ENCODE peak calls at places on chromosomes 12 and 14, in nine cellular contexts. V, N, U, Z, M, H, Y, X and I are unnamed samples.

GRCh38 chr14:90382491-90383125 is 14.2 kb upstream of the CALM1 start:
- DNase-seq in V (peak; percentile 94), N (peak; percentile 86), U (peak; percentile 84), Z (peak; percentile 82), M (peak; percentile 88), H (peak; percentile 86), Y (peak; percentile 74), X (peak; percentile 75), I (peak; percentile 72)

GRCh38 chr12:94614288-94614721 is 36.1 kb downstream of the TMCC3 start:
- DNase-seq in V (no peak), N (peak; percentile 69), U (peak; percentile 28), Z (no peak), M (no peak), H (no peak), Y (no peak), X (no peak), I (no peak)

GRCh38 chr12:118060301-118061010 is 523 bp downstream of the WSB2 start:
- DNase-seq in V (peak; percentile 78), N (no peak), U (no peak), Z (peak; percentile 66), M (peak; percentile 70), H (peak; percentile 89), Y (peak; percentile 51), X (no peak), I (peak; percentile 81)

GRCh38 chr12:104864668-104865067 is 93.4 kb downstream of the SLC41A2 start:
- DNase-seq in V (no peak), N (peak; percentile 20), U (peak; percentile 35), Z (no peak), M (no peak), H (no peak), Y (no peak), X (no peak), I (no peak)

GRCh38 chr12:31362759-31363415 is 36.9 kb upstream of the SINHCAF start:
- DNase-seq in V (no peak), N (no peak), U (no peak), Z (no peak), M (peak; percentile 49), H (no peak), Y (no peak), X (peak; percentile 15), I (no peak)

GRCh38 chr14:77181603-77182437 is at the start of gene TMEM63C:
- DNase-seq in V (no peak), N (no peak), U (peak; percentile 15), Z (peak; percentile 63), M (peak; percentile 92), H (peak; percentile 87), Y (no peak), X (peak; percentile 88), I (peak; percentile 76)

GRCh38 chr12:93245543-93245942 is 132.2 kb upstream of the NUDT4 start:
- DNase-seq in V (no peak), N (no peak), U (no peak), Z (no peak), M (no peak), H (no peak), Y (no peak), X (no peak), I (no peak)

GRCh38 chr12:52018448-52019122 is 11.8 kb downstream of the TAMALIN start:
- DNase-seq in V (no peak), N (no peak), U (no peak), Z (no peak), M (no peak), H (no peak), Y (no peak), X (no peak), I (no peak)

GRCh38 chr12:131042848-131043245 is 89.1 kb downstream of the ADGRD1 start:
- DNase-seq in V (no peak), N (no peak), U (no peak), Z (no peak), M (no peak), H (peak; percentile 54), Y (no peak), X (no peak), I (no peak)

GRCh38 chr12:9926876-9927275 is 5.3 kb downstream of the CLEC2A start:
- DNase-seq in V (no peak), N (no peak), U (no peak), Z (no peak), M (no peak), H (no peak), Y (no peak), X (no peak), I (no peak)

GRCh38 chr12:56634242-56634836 is 4.2 kb upstream of the BAZ2A start:
- DNase-seq in V (no peak), N (no peak), U (no peak), Z (peak; percentile 46), M (peak; percentile 87), H (peak; percentile 89), Y (no peak), X (peak; percentile 62), I (peak; percentile 84)

GRCh38 chr12:108307006-108307405 is 32.1 kb downstream of the CMKLR1 start:
- DNase-seq in V (no peak), N (peak; percentile 20), U (peak; percentile 9), Z (no peak), M (no peak), H (no peak), Y (no peak), X (no peak), I (no peak)

GRCh38 chr14:100396266-100396795 is 73.2 kb downstream of the SLC25A47 start:
- DNase-seq in V (no peak), N (no peak), U (no peak), Z (no peak), M (no peak), H (no peak), Y (no peak), X (no peak), I (no peak)

GRCh38 chr12:51847830-51848727 is at the start of gene FIGNL2:
- DNase-seq in V (no peak), N (no peak), U (peak; percentile 27), Z (no peak), M (peak; percentile 70), H (peak; percentile 85), Y (peak; percentile 32), X (no peak), I (no peak)

GRCh38 chr12:111398530-111398929 is 7.2 kb upstream of the SH2B3 start:
- DNase-seq in V (no peak), N (no peak), U (no peak), Z (no peak), M (no peak), H (no peak), Y (no peak), X (no peak), I (no peak)

GRCh38 chr12:50641566-50641965 is 122.3 kb upstream of the ATF1 start:
- DNase-seq in V (no peak), N (no peak), U (no peak), Z (no peak), M (no peak), H (no peak), Y (no peak), X (no peak), I (peak; percentile 55)

GRCh38 chr12:84357314-84357713 is 555.3 kb downstream of the SLC6A15 start:
- DNase-seq in V (no peak), N (no peak), U (no peak), Z (no peak), M (no peak), H (no peak), Y (no peak), X (no peak), I (no peak)

GRCh38 chr12:24360907-24361306 is 411.4 kb upstream of the SOX5 start:
- DNase-seq in V (no peak), N (peak; percentile 34), U (peak; percentile 8), Z (no peak), M (no peak), H (no peak), Y (no peak), X (no peak), I (no peak)

GRCh38 chr14:95516554-95517209 is at the start of gene SYNE3:
- DNase-seq in V (peak; percentile 77), N (no peak), U (peak; percentile 52), Z (peak; percentile 75), M (peak; percentile 80), H (peak; percentile 82), Y (peak; percentile 80), X (no peak), I (no peak)

GRCh38 chr14:32254952-32255679 is 52.0 kb upstream of the RNU6-8 start:
- DNase-seq in V (peak; percentile 85), N (peak; percentile 77), U (peak; percentile 83), Z (peak; percentile 72), M (peak; percentile 85), H (peak; percentile 76), Y (peak; percentile 49), X (peak; percentile 76), I (peak; percentile 72)

GRCh38 chr12:61538951-61539350 is 721.3 kb upstream of the USP15 start:
- DNase-seq in V (no peak), N (peak; percentile 2), U (no peak), Z (no peak), M (no peak), H (no peak), Y (no peak), X (peak; percentile 10), I (no peak)
- TF ChIP-seq CTCF in V (no peak), N (no peak), U (no peak), Z (no peak), M (peak; percentile 31), H (no peak), Y (no peak), X (no peak), I (no peak)

GRCh38 chr14:71764701-71765347 is 167.4 kb upstream of the RGS6 start:
- DNase-seq in V (no peak), N (peak; percentile 27), U (peak; percentile 17), Z (no peak), M (no peak), H (no peak), Y (no peak), X (no peak), I (no peak)

GRCh38 chr14:71762575-71762974 is 169.7 kb upstream of the RGS6 start:
- DNase-seq in V (no peak), N (no peak), U (no peak), Z (no peak), M (no peak), H (no peak), Y (no peak), X (no peak), I (no peak)

GRCh38 chr14:71765505-71765904 is 166.7 kb upstream of the RGS6 start:
- DNase-seq in V (no peak), N (no peak), U (no peak), Z (no peak), M (no peak), H (no peak), Y (no peak), X (no peak), I (no peak)
- H3K4me3 ChIP-seq in V (no peak overlapping the region), N (no peak overlapping the region), U (no peak overlapping the region), Z (no peak overlapping the region), M (no peak overlapping the region), H (no peak overlapping the region), Y (no peak overlapping the region), X (no peak overlapping the region), I (no peak overlapping the region)

GRCh38 chr12:66287275-66287674 is 15.0 kb upstream of the HELB start:
- DNase-seq in V (no peak), N (no peak), U (no peak), Z (no peak), M (no peak), H (no peak), Y (no peak), X (no peak), I (no peak)
- H3K4me1 ChIP-seq in V (no peaks in the 10 kb centered on the region), N (no peaks in the 10 kb centered on the region), U (no peaks in the 10 kb centered on the region), Z (no peaks in the 10 kb centered on the region), M (no peaks in the 10 kb centered on the region), H (no peaks in the 10 kb centered on the region), Y (no peaks in the 10 kb centered on the region), X (no peaks in the 10 kb centered on the region), I (no peaks in the 10 kb centered on the region)

GRCh38 chr12:58247633-58248032 is 306.3 kb downstream of the ATP23 start:
- DNase-seq in V (no peak), N (no peak), U (no peak), Z (no peak), M (no peak), H (no peak), Y (no peak), X (peak; percentile 19), I (no peak)
- TF ChIP-seq CTCF in V (no peak), N (no peak), U (no peak), Z (no peak), M (no peak), H (no peak), Y (no peak), X (peak; percentile 6), I (no peak)